ENCODE peak calls at places on chromosomes 7 and 10, in six cellular contexts. P is AG04450, Q is right lobe of liver, M is A549, C is epithelial cell of esophagus, D is kidney. G is an unnamed sample.

GRCh38 chr7:134892002-134892693 is 94.2 kb upstream of the AGBL3 start:
- DNase-seq in P (peak), Q (no peak), M (no peak), C (no peak), D (no peak), G (peak)

GRCh38 chr7:77903597-77903996 is 105.0 kb downstream of the PHTF2 start:
- DNase-seq in P (no peak), Q (no peak), M (peak), C (peak), D (no peak), G (peak)

GRCh38 chr7:80307251-80307856 is 172.7 kb downstream of the GNAI1 start:
- DNase-seq in P (no peak), Q (no peak), M (peak), C (peak), D (no peak), G (peak)

GRCh38 chr7:103637080-103637479 is 191.1 kb upstream of the SLC26A5 start:
- DNase-seq in P (peak), Q (no peak), M (peak), C (peak), D (no peak), G (peak)

GRCh38 chr10:7872041-7872442 is 53.7 kb downstream of the TAF3 start:
- DNase-seq in P (no peak), Q (no peak), M (peak), C (peak), D (no peak), G (no peak)

GRCh38 chr7:94423865-94424264 is 29.2 kb downstream of the COL1A2 start:
- DNase-seq in P (peak), Q (no peak), M (peak), C (peak), D (no peak), G (peak)

GRCh38 chr7:150974468-150975391 is 3.4 kb downstream of the KCNH2 start:
- DNase-seq in P (no peak), Q (no peak), M (peak), C (no peak), D (no peak), G (peak)

GRCh38 chr7:54833021-54833467 is 74.0 kb upstream of the SEC61G start:
- DNase-seq in P (no peak), Q (no peak), M (no peak), C (no peak), D (peak), G (no peak)

GRCh38 chr10:69464801-69465401 is 13.6 kb downstream of the TSPAN15 start:
- DNase-seq in P (no peak), Q (no peak), M (no peak), C (no peak), D (peak), G (no peak)

GRCh38 chr10:15802375-15802949 is 57.8 kb downstream of the MINDY3 start:
- DNase-seq in P (no peak), Q (no peak), M (no peak), C (no peak), D (no peak), G (no peak)

GRCh38 chr7:1354661-1355567 is 104.4 kb downstream of the MICALL2 start:
- DNase-seq in P (no peak), Q (peak), M (no peak), C (no peak), D (peak), G (no peak)

GRCh38 chr10:2341298-2341697 is 604.0 kb upstream of the ADARB2 start:
- DNase-seq in P (no peak), Q (no peak), M (no peak), C (no peak), D (no peak), G (no peak)

GRCh38 chr10:43202224-43202656 is 64.0 kb downstream of the CSGALNACT2 start:
- DNase-seq in P (no peak), Q (peak), M (peak), C (peak), D (peak), G (no peak)

GRCh38 chr7:25894002-25894901 is 257.7 kb upstream of the NFE2L3 start:
- DNase-seq in P (no peak), Q (no peak), M (peak), C (peak), D (no peak), G (no peak)

GRCh38 chr7:70142247-70142932 is 544.1 kb downstream of the AUTS2 start:
- DNase-seq in P (no peak), Q (no peak), M (no peak), C (no peak), D (no peak), G (no peak)

DNA sequence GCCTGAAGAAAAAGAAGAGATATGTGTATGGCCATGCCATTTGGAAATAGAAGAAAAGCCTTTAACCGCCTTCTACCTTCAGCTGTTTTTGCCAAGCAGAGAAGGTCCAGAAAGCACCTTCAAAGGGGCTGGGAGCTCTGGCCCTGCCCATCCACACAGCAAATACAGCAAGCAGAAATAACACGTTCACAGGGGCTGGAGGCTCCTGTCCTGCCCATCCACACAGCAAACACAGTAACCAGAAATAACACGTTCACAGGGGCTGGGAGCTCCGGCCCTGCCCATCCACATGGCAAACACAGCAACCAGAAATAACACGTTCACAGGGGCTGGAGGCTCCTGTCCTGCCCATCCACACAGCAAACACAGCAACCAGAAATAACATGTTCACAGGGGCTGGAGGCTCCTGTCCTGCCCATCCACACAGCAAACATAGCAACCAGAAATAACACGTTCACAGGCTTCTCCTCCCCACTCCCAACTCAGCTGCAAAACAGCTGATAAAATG is 558.1 kb downstream of the PTPRN2 start:
- DNase-seq in P (no peak), Q (no peak), M (no peak), C (no peak), D (peak), G (no peak)
- TF ChIP-seq CTCF in P (no peak), Q (no peak), M (no peak), C (no peak), D (no peak), G (no peak)

GRCh38 chr7:100873599-100874299 is 1.2 kb upstream of the SRRT start:
- DNase-seq in P (no peak), Q (no peak), M (no peak), C (no peak), D (no peak), G (no peak)
- H3K4me3 ChIP-seq in P (peak), Q (no peak), M (peak), C (peak), D (peak), G (no peak)

DNA sequence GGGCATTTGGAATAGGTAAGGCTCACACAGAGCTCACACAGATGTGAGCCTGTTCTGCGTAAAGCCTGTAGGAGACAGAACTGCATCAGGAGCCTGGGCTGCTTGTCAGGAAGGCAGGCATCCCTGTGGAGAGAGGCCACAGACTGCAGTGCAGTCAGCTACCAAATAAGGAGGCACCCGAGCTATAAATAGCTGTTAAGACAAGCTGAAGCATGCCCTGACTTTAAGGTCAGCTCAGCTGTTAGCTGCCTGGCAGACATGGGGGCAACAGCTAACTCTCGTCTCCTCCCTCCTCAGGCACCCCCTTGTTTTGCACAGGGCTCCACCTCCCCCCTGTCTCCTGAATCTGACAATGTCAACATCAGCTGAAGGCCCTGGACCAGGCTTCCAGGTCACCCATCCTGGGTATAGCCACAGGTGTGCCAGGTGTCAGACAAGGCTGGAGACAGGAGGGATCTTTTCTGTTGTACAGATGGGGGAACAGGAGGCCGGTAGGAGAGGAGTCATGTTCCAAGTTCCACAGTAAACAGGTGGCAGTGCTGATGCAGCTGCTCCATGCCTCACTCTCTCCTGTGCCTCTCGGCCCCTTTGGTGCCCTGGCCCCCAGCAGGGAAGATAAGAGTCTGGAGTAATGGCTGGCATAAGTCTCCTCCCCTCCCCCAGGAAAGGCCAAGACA is 27.6 kb upstream of the MKRN1 start:
- DNase-seq in P (peak), Q (no peak), M (peak), C (peak), D (no peak), G (peak)
- TF ChIP-seq CTCF in P (peak), Q (no peak), M (no peak), C (peak), D (no peak), G (no peak)

DNA sequence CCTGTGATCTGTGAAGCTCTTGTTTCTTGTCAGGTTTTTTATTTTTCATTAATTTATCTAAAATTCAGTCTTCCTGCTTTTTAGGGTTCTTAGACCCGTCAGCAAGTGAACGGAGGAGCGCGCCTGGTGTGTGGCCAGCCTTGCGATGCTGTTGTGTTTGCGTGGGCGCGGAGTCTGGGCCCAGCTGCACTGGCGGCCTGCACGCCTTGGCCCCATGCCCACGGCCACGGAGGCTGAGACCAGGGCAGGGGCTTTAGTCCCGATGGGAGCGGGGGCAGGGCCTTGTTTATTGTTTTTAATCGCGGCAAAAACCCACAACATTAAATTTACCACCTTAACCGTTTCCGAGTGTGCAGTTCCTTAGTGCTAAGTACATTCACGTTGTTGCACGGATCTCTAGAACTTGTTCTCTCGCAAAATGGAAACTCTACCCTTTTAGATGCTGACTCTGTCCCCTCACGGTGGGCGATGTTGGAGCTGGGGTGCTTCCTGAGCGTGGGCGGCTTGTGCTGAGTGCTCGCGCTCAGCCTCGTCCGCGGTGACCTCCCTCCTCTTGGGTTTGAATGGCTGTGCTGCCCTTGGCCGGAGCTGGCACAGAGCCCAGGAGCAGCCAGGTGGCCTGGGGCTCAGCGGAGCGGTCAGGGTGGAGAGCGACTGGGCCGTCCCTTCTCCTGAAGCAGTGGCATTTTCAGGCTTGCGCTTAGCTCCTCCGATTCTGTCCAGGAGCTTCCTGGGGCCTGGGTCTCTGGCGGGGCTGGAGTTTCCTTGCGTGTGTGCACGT is 69.1 kb downstream of the INPP5A start:
- DNase-seq in P (no peak), Q (no peak), M (no peak), C (no peak), D (peak), G (no peak)
- H3K4me3 ChIP-seq in P (no peak), Q (no peak), M (no peak), C (no peak), D (no peak), G (no peak)

GRCh38 chr10:118973744-118974143 is 55.8 kb upstream of the NANOS1 start:
- DNase-seq in P (no peak), Q (no peak), M (no peak), C (no peak), D (no peak), G (no peak)

GRCh38 chr10:118971187-118971586 is 58.3 kb upstream of the NANOS1 start:
- DNase-seq in P (no peak), Q (no peak), M (no peak), C (no peak), D (no peak), G (no peak)

GRCh38 chr10:118970770-118971169 is 58.7 kb upstream of the NANOS1 start:
- DNase-seq in P (no peak), Q (no peak), M (no peak), C (no peak), D (no peak), G (no peak)

GRCh38 chr10:118969014-118969413 is 60.5 kb upstream of the NANOS1 start:
- DNase-seq in P (no peak), Q (no peak), M (no peak), C (no peak), D (no peak), G (no peak)

GRCh38 chr10:118971876-118972275 is 57.6 kb upstream of the NANOS1 start:
- DNase-seq in P (no peak), Q (no peak), M (no peak), C (no peak), D (no peak), G (no peak)
- TF ChIP-seq CTCF in P (no peak), Q (no peak), M (no peak), C (no peak), D (no peak), G (no peak)

GRCh38 chr7:44107961-44108767 is 4.0 kb downstream of the AEBP1 start:
- DNase-seq in P (no peak), Q (no peak), M (no peak), C (no peak), D (peak), G (no peak)

GRCh38 chr7:44104880-44105771 is 981 bp downstream of the AEBP1 start:
- DNase-seq in P (no peak), Q (peak), M (no peak), C (peak), D (peak), G (peak)

GRCh38 chr7:44105832-44106231 is 1.7 kb downstream of the AEBP1 start:
- DNase-seq in P (no peak), Q (no peak), M (no peak), C (no peak), D (no peak), G (no peak)

GRCh38 chr7:44107116-44107960 is 3.2 kb downstream of the AEBP1 start:
- DNase-seq in P (no peak), Q (peak), M (no peak), C (no peak), D (peak), G (no peak)

DNA sequence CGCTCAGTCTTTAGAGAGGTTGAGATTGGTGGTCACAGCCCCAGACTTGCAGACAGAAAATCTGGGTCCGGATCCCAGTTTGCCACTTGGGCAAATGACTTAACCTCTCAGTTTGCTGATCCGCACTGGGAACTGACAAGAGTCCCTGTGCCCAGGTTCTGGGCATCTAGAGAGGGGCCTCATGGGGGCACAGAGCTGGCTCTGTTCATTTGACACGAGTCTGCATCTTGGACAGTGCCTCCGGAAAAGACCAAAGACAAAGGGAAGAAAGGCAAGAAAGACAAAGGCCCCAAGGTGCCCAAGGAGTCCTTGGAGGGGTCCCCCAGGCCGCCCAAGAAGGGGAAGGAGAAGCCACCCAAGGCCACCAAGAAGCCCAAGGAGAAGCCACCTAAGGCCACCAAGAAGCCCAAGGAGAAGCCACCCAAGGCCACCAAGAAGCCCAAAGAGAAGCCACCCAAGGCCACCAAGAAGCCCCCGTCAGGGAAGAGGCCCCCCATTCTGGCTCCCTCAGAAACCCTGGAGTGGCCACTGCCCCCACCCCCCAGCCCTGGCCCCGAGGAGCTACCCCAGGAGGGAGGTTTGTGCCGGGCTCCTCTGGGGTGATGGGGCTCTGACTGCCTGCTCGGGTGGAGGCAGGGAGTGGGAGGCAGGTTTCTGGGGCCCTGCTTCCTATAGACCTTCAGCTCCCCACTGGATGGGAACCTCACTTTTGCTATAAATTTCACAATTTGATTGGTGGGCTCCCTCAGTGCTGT is 2.3 kb downstream of the AEBP1 start:
- DNase-seq in P (no peak), Q (no peak), M (no peak), C (no peak), D (peak), G (no peak)
- H3K4me3 ChIP-seq in P (no peak), Q (no peak), M (no peak), C (no peak), D (no peak), G (peak)

DNA sequence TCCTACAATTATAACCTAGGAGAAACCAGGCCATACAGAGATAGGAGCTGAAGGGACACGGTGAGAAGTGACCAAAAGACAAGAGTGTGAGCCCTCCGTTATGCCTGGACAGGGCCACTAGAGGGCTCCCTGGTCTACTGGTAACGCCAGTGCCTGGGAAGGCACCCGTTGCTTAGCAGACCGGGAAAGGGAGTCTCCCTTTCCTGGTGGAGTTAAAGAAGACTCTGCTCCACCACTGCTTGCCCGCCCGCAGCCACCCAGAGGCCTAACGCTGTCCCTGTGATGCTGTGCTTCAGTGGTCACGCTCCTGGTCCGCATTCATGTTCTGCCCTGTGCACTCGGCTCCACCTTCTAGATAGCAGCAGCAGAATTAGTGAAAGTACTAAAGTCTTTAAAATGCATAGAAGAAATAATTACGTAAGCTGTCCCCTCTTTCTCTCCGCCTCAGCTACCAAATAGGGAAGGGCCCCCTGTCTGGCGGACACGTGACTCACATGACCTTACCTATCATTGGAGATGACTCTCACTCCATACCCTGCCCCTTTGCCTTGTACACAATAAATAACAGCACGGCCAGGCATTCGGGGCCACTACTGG is 34.8 kb downstream of the GRID2IP start:
- DNase-seq in P (peak), Q (peak), M (peak), C (peak), D (peak), G (peak)
- TF ChIP-seq CTCF in P (peak), Q (peak), M (peak), C (peak), D (peak), G (peak)